ENCODE peak calls at places on chromosome 19, in seven cellular contexts. M is heart left ventricle, Q is adrenal gland, X is vagina, L is body of pancreas, H is gastrocnemius medialis, N is lower leg skin. G is an unnamed sample.

GRCh38 chr19:39172700-39173501 is 23.9 kb upstream of the NCCRP1 start:
- DNase-seq in M (no peak), Q (no peak), X (no peak), L (no peak), H (no peak), N (no peak), G (no peak)

GRCh38 chr19:50817941-50818858 is 5.4 kb downstream of the KLK1 start:
- DNase-seq in M (peak; percentile 52), Q (peak; percentile 75), X (no peak), L (peak; percentile 93), H (no peak), N (no peak), G (no peak)

GRCh38 chr19:30555075-30555787 is 183.0 kb downstream of the ZNF536 start:
- DNase-seq in M (no peak), Q (no peak), X (no peak), L (no peak), H (no peak), N (no peak), G (no peak)

GRCh38 chr19:18469245-18470107 is 31.5 kb upstream of the ISYNA1 start:
- DNase-seq in M (peak; percentile 67), Q (peak; percentile 58), X (no peak), L (peak; percentile 66), H (no peak), N (peak; percentile 94), G (no peak)

GRCh38 chr19:33229962-33230361 is 4.3 kb upstream of the SLC7A10 start:
- DNase-seq in M (no peak), Q (no peak), X (no peak), L (no peak), H (no peak), N (no peak), G (no peak)

GRCh38 chr19:28705008-28705407 is 507.9 kb downstream of the UQCRFS1 start:
- DNase-seq in M (no peak), Q (no peak), X (no peak), L (peak; percentile 18), H (no peak), N (no peak), G (no peak)

GRCh38 chr19:8320564-8321066 is 560 bp downstream of the NDUFA7 start:
- DNase-seq in M (no peak), Q (no peak), X (no peak), L (no peak), H (no peak), N (no peak), G (no peak)

GRCh38 chr19:49142866-49143335 is 12.3 kb downstream of the HRC start:
- DNase-seq in M (peak; percentile 93), Q (peak; percentile 88), X (no peak), L (peak; percentile 94), H (peak; percentile 91), N (peak; percentile 94), G (peak; percentile 92)

GRCh38 chr19:44756089-44756562 is 7.6 kb downstream of the BCL3 start:
- DNase-seq in M (no peak), Q (no peak), X (no peak), L (peak; percentile 43), H (no peak), N (no peak), G (no peak)

GRCh38 chr19:18160792-18161690 is 8.1 kb downstream of the PIK3R2 start:
- DNase-seq in M (peak; percentile 76), Q (peak; percentile 84), X (no peak), L (peak; percentile 68), H (no peak), N (peak; percentile 94), G (no peak)

GRCh38 chr19:39038098-39038497 is 5.7 kb upstream of the FBXO27 start:
- DNase-seq in M (no peak), Q (no peak), X (no peak), L (peak; percentile 73), H (no peak), N (no peak), G (peak; percentile 32)

GRCh38 chr19:54587026-54587425 is 6.4 kb upstream of the LILRA1 start:
- DNase-seq in M (no peak), Q (no peak), X (no peak), L (no peak), H (no peak), N (peak; percentile 71), G (no peak)

GRCh38 chr19:43518051-43518450 is 8.9 kb downstream of the ETHE1 start:
- DNase-seq in M (no peak), Q (no peak), X (no peak), L (no peak), H (no peak), N (no peak), G (no peak)

GRCh38 chr19:31772915-31773314 is 423.7 kb upstream of the TSHZ3 start:
- DNase-seq in M (no peak), Q (no peak), X (no peak), L (no peak), H (no peak), N (no peak), G (no peak)

GRCh38 chr19:32809754-32810153 is 59.8 kb downstream of the SLC7A9 start:
- DNase-seq in M (no peak), Q (no peak), X (no peak), L (no peak), H (no peak), N (no peak), G (no peak)

GRCh38 chr19:41321600-41322270 is 11.8 kb downstream of the CCDC97 start:
- DNase-seq in M (peak; percentile 60), Q (no peak), X (no peak), L (peak; percentile 47), H (no peak), N (no peak), G (no peak)
- TF ChIP-seq POLR2A in M (no peak), Q (no peak), X (no peak), L (no peak), H (no peak), N (no peak), G (no peak)

GRCh38 chr19:35346193-35347052 is 1.3 kb upstream of the FFAR1 start:
- DNase-seq in M (no peak), Q (no peak), X (peak; percentile 77), L (no peak), H (no peak), N (peak; percentile 79), G (peak; percentile 51)

GRCh38 chr19:35347930-35348298 is 212 bp downstream of the FFAR1 start:
- DNase-seq in M (no peak), Q (no peak), X (peak; percentile 34), L (no peak), H (no peak), N (no peak), G (peak; percentile 20)

GRCh38 chr19:35345671-35346111 is 2.0 kb upstream of the FFAR1 start:
- DNase-seq in M (no peak), Q (no peak), X (no peak), L (no peak), H (no peak), N (peak; percentile 67), G (peak; percentile 20)

GRCh38 chr19:35348909-35349611 is 1.4 kb downstream of the FFAR1 start:
- DNase-seq in M (no peak), Q (no peak), X (peak; percentile 90), L (no peak), H (no peak), N (peak; percentile 63), G (no peak)

DNA sequence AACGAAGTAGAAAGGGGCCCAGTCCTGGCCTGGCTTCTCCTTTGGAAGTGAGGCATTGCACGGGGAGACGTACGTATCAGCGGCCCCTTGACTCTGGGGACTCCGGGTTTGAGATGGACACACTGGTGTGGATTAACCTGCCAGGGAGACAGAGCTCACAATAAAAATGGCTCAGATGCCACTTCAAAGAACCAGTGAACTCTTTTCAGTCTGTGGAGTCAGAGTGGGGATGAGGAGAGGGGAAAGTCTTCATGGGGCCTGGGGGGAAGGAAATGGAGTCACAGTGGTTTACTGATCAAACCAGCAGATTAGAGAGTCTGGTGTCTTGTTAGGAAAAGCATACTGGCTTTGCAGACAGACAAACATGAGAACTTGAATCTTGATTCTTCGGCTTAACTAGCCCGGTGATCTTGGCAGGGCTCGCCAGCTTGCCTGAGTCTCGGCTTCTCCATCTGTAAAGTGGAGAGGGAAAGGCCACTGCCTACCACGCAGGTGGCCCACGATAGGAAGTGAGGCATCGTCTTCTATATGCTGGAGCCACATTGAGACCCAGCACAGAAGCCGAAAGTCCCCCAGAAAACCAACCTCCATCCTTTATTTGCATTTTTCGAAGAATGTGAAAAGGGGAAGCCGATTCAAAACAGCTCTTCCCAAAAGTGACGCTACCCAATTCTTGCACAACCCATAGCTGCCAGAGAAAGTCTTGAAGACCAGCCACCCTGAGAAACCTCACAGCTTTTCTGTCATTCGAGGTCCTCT is at the start of gene FFAR1:
- DNase-seq in M (no peak), Q (no peak), X (peak; percentile 19), L (peak; percentile 68), H (no peak), N (peak; percentile 80), G (no peak)
- TF ChIP-seq POLR2A in M (no peak), Q (no peak), X (no peak), L (no peak), H (no peak), N (no peak), G (no peak)

GRCh38 chr19:2061093-2061935 is 10.3 kb upstream of the MKNK2 start:
- DNase-seq in M (peak; percentile 99), Q (peak; percentile 100), X (no peak), L (peak; percentile 100), H (peak; percentile 98), N (peak; percentile 100), G (peak; percentile 99)
- TF ChIP-seq POLR2A in M (peak; percentile 93), Q (peak; percentile 80), X (peak; percentile 94), L (peak; percentile 72), H (peak; percentile 88), N (no peak), G (peak; percentile 69)

DNA sequence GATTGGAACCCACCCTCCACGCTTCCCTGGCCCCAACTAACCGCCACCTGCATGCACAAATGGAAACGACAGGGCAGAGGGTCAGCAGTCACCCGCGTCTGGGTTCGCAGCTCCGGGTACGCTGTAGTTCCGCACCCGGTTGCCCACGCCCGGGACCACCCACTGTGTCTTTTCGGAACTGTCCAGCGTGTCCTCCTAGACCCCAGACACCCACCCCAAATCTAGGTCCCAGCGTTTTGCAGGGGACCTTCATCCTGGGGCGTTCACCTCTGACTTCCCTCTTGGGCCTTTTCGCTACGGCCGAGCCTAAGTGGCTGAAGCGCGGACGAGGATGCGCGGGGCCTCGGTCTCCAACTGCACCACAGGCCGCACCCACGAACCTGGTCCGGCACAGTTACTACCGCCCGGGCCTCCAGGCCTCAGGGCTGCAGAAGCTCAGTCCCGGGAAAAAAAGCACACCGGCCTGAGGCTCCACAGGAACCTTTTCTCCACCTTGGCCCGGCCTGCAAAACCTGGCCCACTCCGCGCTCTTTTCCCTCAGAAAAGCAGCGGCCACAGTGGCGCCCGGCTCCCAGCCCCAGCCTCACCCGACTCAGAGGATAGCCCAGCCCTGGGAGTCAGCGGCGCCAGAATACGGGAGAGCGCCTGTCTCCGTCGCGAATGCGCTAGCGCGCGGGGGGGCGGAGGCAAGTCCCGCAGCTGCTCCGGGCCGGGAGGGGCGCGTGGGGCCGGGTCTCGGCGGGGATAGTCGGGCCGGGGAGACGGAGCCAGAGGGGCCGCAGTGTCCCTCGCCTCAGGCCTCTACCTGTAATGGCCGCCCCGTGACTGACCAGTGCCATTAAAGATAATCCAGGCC is at the start of gene ZFP30:
- DNase-seq in M (peak; percentile 95), Q (peak; percentile 92), X (peak; percentile 97), L (peak; percentile 89), H (peak; percentile 80), N (peak; percentile 96), G (peak; percentile 86)
- TF ChIP-seq POLR2A in M (peak; percentile 51), Q (peak; percentile 13), X (no peak), L (no peak), H (peak; percentile 82), N (no peak), G (peak; percentile 38)

G was measured in breast epithelium.